ENCODE peak calls at places on chromosomes 2 and 18, in six cellular contexts. U is dermis blood vessel endothelial cell, Q is T-cell, K is C1 segment of cervical spinal cord, I is stromal cell of bone marrow, V is MCF 10A. N is an unnamed sample.

GRCh38 chr2:142294225-142294624 is 163.4 kb upstream of the LRP1B start:
- DNase-seq in K (no peak), Q (no peak), U (no peak), I (no peak), V (no peak), N (no peak)

GRCh38 chr2:126761256-126761980 is 105.5 kb downstream of the GYPC start:
- DNase-seq in I (no peak), Q (no peak), V (no peak), U (no peak), K (no peak), N (no peak)

GRCh38 chr2:193695367-193695766 is 1500.6 kb upstream of the TMEFF2 start:
- DNase-seq in I (peak), V (peak), U (peak), Q (no peak), K (no peak), N (peak)

GRCh38 chr18:62118324-62118723 is 68.5 kb downstream of the PIGN start:
- DNase-seq in K (no peak), Q (no peak), I (peak), V (peak), U (peak), N (peak)

GRCh38 chr2:118185210-118186109 is 97.2 kb downstream of the INSIG2 start:
- DNase-seq in Q (peak), V (peak), K (peak), I (peak), U (peak), N (peak)

GRCh38 chr2:168772704-168773103 is 29.7 kb upstream of the NOSTRIN start:
- DNase-seq in I (no peak), V (no peak), U (no peak), Q (no peak), K (no peak), N (no peak)

GRCh38 chr2:138421315-138421970 is 80.1 kb upstream of the SPOPL start:
- DNase-seq in Q (no peak), I (no peak), U (peak), V (peak), K (no peak), N (no peak)

GRCh38 chr2:227038550-227039189 is 125.3 kb downstream of the COL4A4 start:
- DNase-seq in U (no peak), I (no peak), V (no peak), K (no peak), Q (no peak), N (no peak)

GRCh38 chr2:106695919-106696318 is 190.0 kb downstream of the ST6GAL2 start:
- DNase-seq in Q (no peak), V (no peak), K (no peak), U (no peak), I (no peak), N (no peak)

GRCh38 chr2:20551231-20551944 is 99.5 kb downstream of the HS1BP3 start:
- DNase-seq in I (no peak), U (peak), K (peak), V (no peak), Q (no peak), N (no peak)

N was measured in fibroblast of the conjunctiva.